ENCODE peak calls at places on chromosome 3, in six cellular contexts. E is naive thymus-derived CD8-positive, alpha-beta T cell; B is activated CD8-positive, alpha-beta memory T cell treated with anti-CD3 and anti-CD28 coated beads, Interleukin-2, amount 50 U/mL, for 48 hours; F is T-helper 1 cell; X is activated T-helper 1 cell treated with anti-CD3 and anti-CD28 coated beads, Interleukin-2, amount 50 U/mL, for 16 hours; P is IMR-90. N is an unnamed sample.

GRCh38 chr3:72289708-72290104 is 504.8 kb upstream of the PROK2 start:
- DNase-seq in F (no peak), E (no peak), P (no peak), B (no peak), X (no peak), N (no peak)

GRCh38 chr3:12507871-12508281 is 23.6 kb downstream of the TSEN2 start:
- DNase-seq in B (no peak), F (no peak), X (no peak), P (peak), E (no peak), N (peak)

GRCh38 chr3:152474585-152474984 is 205.9 kb downstream of the MBNL1 start:
- DNase-seq in B (no peak), E (no peak), F (no peak), P (peak), X (no peak), N (peak)

GRCh38 chr3:89246326-89246725 is 138.9 kb downstream of the EPHA3 start:
- DNase-seq in P (no peak), X (no peak), B (no peak), F (no peak), E (no peak), N (no peak)

GRCh38 chr3:154955907-154956533 is 124.1 kb upstream of the MME start:
- DNase-seq in X (no peak), P (no peak), B (no peak), E (no peak), F (no peak), N (no peak)

GRCh38 chr3:15486979-15487378 is 34.5 kb downstream of the COLQ start:
- DNase-seq in E (no peak), B (no peak), X (no peak), P (no peak), F (no peak), N (no peak)

GRCh38 chr3:135982404-135982761 is 16.9 kb downstream of the PPP2R3A start:
- DNase-seq in P (peak), B (no peak), F (no peak), E (no peak), X (no peak), N (no peak)

GRCh38 chr3:42013652-42014442 is 51.9 kb upstream of the ULK4 start:
- DNase-seq in E (no peak), X (no peak), P (no peak), F (peak), B (peak), N (no peak)

GRCh38 chr3:69665026-69665739 is 74.1 kb upstream of the MITF start:
- DNase-seq in P (no peak), X (no peak), B (no peak), E (no peak), F (no peak), N (peak)

GRCh38 chr3:53195602-53196574 is 34.9 kb downstream of the PRKCD start:
- DNase-seq in X (peak), E (peak), F (peak), P (peak), B (peak), N (peak)

GRCh38 chr3:49022751-49023171 is 840 bp downstream of the NDUFAF3 start:
- DNase-seq in B (no peak), X (no peak), P (no peak), F (no peak), E (no peak), N (no peak)

GRCh38 chr3:183817639-183818038 is 7.7 kb downstream of the MAP6D1 start:
- DNase-seq in F (no peak), P (no peak), X (no peak), E (no peak), B (no peak), N (no peak)

GRCh38 chr3:39473452-39474125 is 6.1 kb downstream of the MOBP start:
- DNase-seq in B (no peak), F (no peak), P (no peak), X (no peak), E (no peak), N (no peak)

GRCh38 chr3:23094890-23095462 is 108.2 kb upstream of the UBE2E2 start:
- DNase-seq in E (no peak), P (peak), B (no peak), X (no peak), F (no peak), N (peak)

GRCh38 chr3:176916777-176917176 is 280.5 kb downstream of the TBL1XR1 start:
- DNase-seq in X (no peak), B (no peak), F (no peak), E (no peak), P (no peak), N (no peak)

GRCh38 chr3:68057637-68058320 is 403.4 kb upstream of the SUCLG2 start:
- DNase-seq in F (peak), E (peak), P (no peak), X (peak), B (no peak), N (no peak)

GRCh38 chr3:129016366-129016724 is 15.2 kb downstream of the EFCC1 start:
- DNase-seq in P (no peak), E (peak), X (no peak), B (peak), F (peak), N (no peak)

GRCh38 chr3:11514191-11514770 is 129.4 kb downstream of the VGLL4 start:
- DNase-seq in F (no peak), P (peak), X (no peak), B (peak), E (no peak), N (peak)

GRCh38 chr3:143352031-143352623 is 232.6 kb downstream of the CHST2 start:
- DNase-seq in X (no peak), F (no peak), B (no peak), P (no peak), E (no peak), N (no peak)